ENCODE peak calls at places on chromosomes 2 and 18, in five cellular contexts. I is testis, J is gastrocnemius medialis, Z is esophagus muscularis mucosa, Q is heart left ventricle. W is an unnamed sample.

GRCh38 chr18:10057808-10058791 is 144.3 kb downstream of the VAPA start:
- DNase-seq in Q (no peak), Z (no peak), J (no peak), I (no peak), W (no peak)

GRCh38 chr2:148513425-148513824 is 131.1 kb upstream of the EPC2 start:
- DNase-seq in Q (no peak), Z (no peak), J (no peak), I (no peak), W (no peak)

GRCh38 chr18:6929370-6930102 is 188.1 kb downstream of the LAMA1 start:
- DNase-seq in Z (no peak), Q (no peak), J (no peak), I (peak; percentile 74), W (no peak)

GRCh38 chr2:190678444-190679162 is 29.7 kb downstream of the NAB1 start:
- DNase-seq in Q (no peak), I (peak; percentile 26), J (no peak), Z (no peak), W (no peak)

GRCh38 chr2:188181439-188181838 is 110.2 kb upstream of the GULP1 start:
- DNase-seq in I (peak; percentile 23), J (no peak), Q (no peak), Z (no peak), W (no peak)

GRCh38 chr18:60894254-60894945 is 438.8 kb upstream of the CDH20 start:
- DNase-seq in Q (no peak), I (no peak), Z (no peak), J (no peak), W (no peak)

GRCh38 chr2:151063271-151063670 is 198.4 kb downstream of the RBM43 start:
- DNase-seq in I (no peak), J (no peak), Q (no peak), Z (no peak), W (no peak)

GRCh38 chr2:143937563-143938346 is 582.2 kb downstream of the ZEB2 start:
- DNase-seq in Z (no peak), I (peak; percentile 46), Q (no peak), J (no peak), W (no peak)

GRCh38 chr18:22683786-22684185 is 249.3 kb upstream of the RBBP8 start:
- DNase-seq in Q (no peak), Z (no peak), I (no peak), J (no peak), W (no peak)

GRCh38 chr18:32368170-32368569 is 102.5 kb downstream of the GAREM1 start:
- DNase-seq in I (no peak), Q (no peak), J (no peak), Z (no peak), W (no peak)

GRCh38 chr2:105754011-105754410 is 9.3 kb downstream of the NCK2 start:
- DNase-seq in Z (no peak), Q (no peak), J (no peak), I (no peak), W (no peak)

GRCh38 chr2:25305809-25306208 is 35.9 kb downstream of the DNMT3A start:
- DNase-seq in Z (no peak), J (peak; percentile 52), Q (peak; percentile 55), I (no peak), W (peak; percentile 80)

GRCh38 chr2:85770369-85770768 is 16.6 kb downstream of the ATOH8 start:
- DNase-seq in Z (no peak), J (no peak), Q (peak; percentile 41), I (no peak), W (no peak)

GRCh38 chr2:85767803-85768665 is 14.2 kb downstream of the ATOH8 start:
- DNase-seq in Q (peak; percentile 46), J (no peak), I (no peak), Z (no peak), W (no peak)

GRCh38 chr2:85769987-85770362 is 16.2 kb downstream of the ATOH8 start:
- DNase-seq in Q (peak; percentile 27), Z (no peak), J (no peak), I (no peak), W (no peak)

GRCh38 chr2:85769236-85769986 is 15.6 kb downstream of the ATOH8 start:
- DNase-seq in Z (no peak), J (no peak), I (no peak), Q (peak; percentile 33), W (peak; percentile 50)

DNA sequence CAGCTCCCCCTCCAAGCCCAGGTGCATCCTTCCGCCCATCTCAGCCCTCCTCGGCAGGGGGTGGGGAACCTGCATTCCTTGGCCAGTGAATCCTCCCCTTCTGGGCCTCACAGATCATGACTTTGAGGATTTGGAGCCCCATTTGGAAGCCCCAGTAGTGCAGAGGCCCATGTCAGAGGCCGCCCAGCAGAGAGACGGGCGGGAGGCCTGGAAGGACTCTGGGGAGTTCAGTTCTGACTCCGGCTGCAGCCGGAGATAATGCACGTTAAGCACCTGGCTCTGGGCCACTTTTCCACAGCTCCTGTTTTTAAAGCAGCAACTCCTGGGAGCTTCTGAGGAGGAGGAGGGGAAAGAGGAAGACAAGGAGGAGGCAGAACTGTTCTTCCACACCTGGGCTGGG is 14.9 kb downstream of the ATOH8 start:
- DNase-seq in J (no peak), I (peak; percentile 79), Z (no peak), Q (peak; percentile 93), W (peak; percentile 88)
- H3K27ac ChIP-seq in J (peak overlapping the region; percentile 88), I (no peak overlapping the region), Z (peak overlapping the region; percentile 2), Q (peak overlapping the region; percentile 47), W (peak overlapping the region; percentile 99)

GRCh38 chr2:38600242-38600891 is 2.4 kb downstream of the HNRNPLL start:
- DNase-seq in Z (no peak), Q (no peak), I (peak; percentile 65), J (peak; percentile 36), W (no peak)
- H3K4me3 ChIP-seq in Z (peak overlapping the region; percentile 96), Q (peak overlapping the region; percentile 93), I (peak overlapping the region; percentile 86), J (peak overlapping the region; percentile 80), W (no peak overlapping the region)

GRCh38 chr2:196927318-196928225 is 1.1 kb upstream of the PGAP1 start:
- DNase-seq in I (no peak), J (no peak), Z (no peak), Q (no peak), W (peak; percentile 10)

GRCh38 chr2:196924051-196924450 is 2.5 kb downstream of the PGAP1 start:
- DNase-seq in J (no peak), I (no peak), Q (no peak), Z (no peak), W (no peak)

GRCh38 chr2:196925768-196926561 is 542 bp downstream of the PGAP1 start:
- DNase-seq in J (peak; percentile 13), I (peak; percentile 27), Z (no peak), Q (peak; percentile 43), W (peak; percentile 23)

GRCh38 chr2:196925445-196925767 is 1.1 kb downstream of the PGAP1 start:
- DNase-seq in Q (no peak), Z (no peak), I (no peak), J (no peak), W (no peak)

GRCh38 chr2:196926562-196927317 is at the start of gene PGAP1:
- DNase-seq in J (peak; percentile 81), Z (peak; percentile 97), I (peak; percentile 88), Q (peak; percentile 93), W (peak; percentile 91)
- TF ChIP-seq POLR2A in J (peak; percentile 62), Z (peak; percentile 26), I (peak; percentile 37), Q (peak; percentile 81), W (peak; percentile 87)

DNA sequence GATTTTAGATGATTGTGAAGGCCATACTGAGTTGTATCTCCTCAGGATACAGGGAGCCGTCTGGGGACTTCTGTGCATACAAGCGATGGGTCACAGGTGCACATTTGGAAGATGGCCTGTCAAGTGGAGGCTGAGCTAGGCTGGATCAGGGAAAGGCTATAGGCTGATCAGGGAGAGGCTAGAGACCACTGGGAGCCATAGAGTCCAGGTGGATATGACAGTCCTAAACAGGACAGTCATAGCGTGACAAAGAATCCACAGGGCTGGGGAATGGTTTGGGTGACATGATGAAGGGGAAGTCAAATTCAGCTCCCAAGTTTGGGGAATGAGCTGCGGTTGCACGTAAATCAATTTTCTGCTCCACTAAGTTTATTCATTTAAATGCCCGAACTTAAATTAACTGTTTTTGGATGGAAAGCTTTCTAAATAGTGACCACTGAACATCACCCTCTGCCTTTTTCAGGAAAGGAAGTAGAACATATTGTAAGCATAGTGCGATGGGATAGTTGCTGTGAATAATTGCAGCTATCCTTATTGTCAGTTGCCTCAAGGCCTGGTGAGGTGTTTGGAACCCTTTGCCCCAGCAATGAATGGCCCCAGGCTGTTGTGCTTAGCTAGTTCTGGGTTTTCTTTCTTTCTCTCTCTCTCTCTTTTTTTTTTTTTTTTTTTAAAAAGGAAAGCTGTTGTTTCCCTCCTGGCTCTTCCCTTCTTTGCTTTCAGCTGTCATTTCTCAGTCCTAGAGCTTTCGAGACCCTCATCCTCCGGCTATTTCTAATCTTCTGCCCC is 50.5 kb downstream of the KLHL29 start:
- DNase-seq in Z (no peak), Q (no peak), J (no peak), I (no peak), W (no peak)
- H3K27ac ChIP-seq in Z (no peak overlapping the region), Q (no peak overlapping the region), J (no peak overlapping the region), I (no peak overlapping the region), W (no peak overlapping the region)

GRCh38 chr2:74514368-74515270 is at the start of gene TLX2:
- DNase-seq in Z (no peak), J (no peak), Q (no peak), I (no peak), W (no peak)

GRCh38 chr2:74516650-74517049 is 2.4 kb downstream of the TLX2 start:
- DNase-seq in Q (no peak), Z (no peak), I (no peak), J (no peak), W (no peak)

GRCh38 chr2:74516070-74516633 is 1.9 kb downstream of the TLX2 start:
- DNase-seq in I (peak; percentile 89), Q (peak; percentile 73), Z (no peak), J (peak; percentile 47), W (peak; percentile 38)

GRCh38 chr2:74513605-74514367 is 464 bp upstream of the TLX2 start:
- DNase-seq in Q (no peak), J (no peak), I (no peak), Z (no peak), W (no peak)

GRCh38 chr2:74515271-74516069 is 1.2 kb downstream of the TLX2 start:
- DNase-seq in Z (no peak), Q (no peak), J (no peak), I (no peak), W (no peak)
- H3K4me3 ChIP-seq in Z (peak overlapping the region; percentile 39), Q (peak overlapping the region; percentile 41), J (peak overlapping the region; percentile 59), I (peak overlapping the region; percentile 60), W (no peak overlapping the region)

DNA sequence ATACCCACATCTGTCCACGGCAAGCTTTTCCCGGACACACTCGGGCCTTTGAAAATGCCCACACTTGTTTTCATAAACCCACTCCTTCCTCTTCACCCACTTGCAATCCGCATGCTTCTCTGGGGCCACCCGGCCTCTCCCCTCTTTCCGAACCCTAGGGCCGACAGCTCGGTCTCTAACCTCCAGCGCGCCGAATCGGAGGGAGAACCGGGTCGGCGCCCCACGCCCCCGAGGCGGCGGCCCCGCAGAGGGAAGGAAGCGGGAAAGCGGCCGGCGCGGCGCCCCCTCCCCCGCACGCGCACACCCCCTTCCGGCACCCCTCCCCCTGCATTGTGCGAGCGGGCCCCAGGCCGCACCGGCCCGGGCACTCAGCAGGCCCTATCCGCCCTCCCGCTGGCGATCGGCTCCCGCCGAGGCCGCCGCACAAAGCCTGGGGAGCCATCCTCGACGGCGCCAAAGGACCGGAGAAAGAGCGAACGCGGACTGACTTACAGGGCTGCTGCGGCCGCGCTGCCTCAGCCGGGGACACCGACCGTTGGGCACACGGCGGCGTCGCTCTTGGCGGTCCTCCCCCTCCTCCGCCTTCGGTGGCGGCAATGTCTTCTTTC is 435 bp downstream of the PUM2 start:
- DNase-seq in Q (peak; percentile 47), J (no peak), Z (no peak), I (peak; percentile 65), W (peak; percentile 56)
- TF ChIP-seq POLR2A in Q (no peak), J (no peak), Z (peak; percentile 3), I (no peak), W (no peak)

W was measured in thyroid gland.